ENCODE peak calls at places on chromosomes 7 and 10, in six cellular contexts. D is NCI-H2081, F is psoas muscle, S is AG20443, V is RWPE1, T is frontal cortex. X is an unnamed sample.

GRCh38 chr10:43194861-43195260 is 56.6 kb downstream of the CSGALNACT2 start:
- DNase-seq in D (no peak), F (peak), S (peak), V (no peak), T (peak), X (no peak)

GRCh38 chr10:88980836-88981235 is 9.8 kb upstream of the FAS start:
- DNase-seq in D (no peak), F (no peak), S (no peak), V (no peak), T (no peak), X (no peak)

GRCh38 chr10:94288361-94289116 is 74.2 kb downstream of the NOC3L start:
- DNase-seq in D (no peak), F (no peak), S (no peak), V (no peak), T (no peak), X (no peak)

GRCh38 chr10:7948601-7949000 is 105.9 kb upstream of the GATA3 start:
- DNase-seq in D (no peak), F (no peak), S (no peak), V (no peak), T (no peak), X (no peak)

GRCh38 chr7:142714375-142714774 is 34.9 kb upstream of the PRSS1 start:
- DNase-seq in D (peak), F (no peak), S (no peak), V (no peak), T (no peak), X (no peak)

GRCh38 chr10:129193148-129193547 is 273.9 kb upstream of the MGMT start:
- DNase-seq in D (no peak), F (peak), S (peak), V (no peak), T (no peak), X (no peak)

GRCh38 chr10:46525177-46525823 is 31.2 kb downstream of the GPRIN2 start:
- DNase-seq in D (no peak), F (peak), S (peak), V (peak), T (no peak), X (no peak)

GRCh38 chr7:26944959-26945358 is 80.6 kb upstream of the SKAP2 start:
- DNase-seq in D (no peak), F (no peak), S (no peak), V (no peak), T (no peak), X (no peak)

GRCh38 chr7:137563986-137564385 is 220.5 kb upstream of the PTN start:
- DNase-seq in D (no peak), F (no peak), S (no peak), V (no peak), T (no peak), X (no peak)

GRCh38 chr7:128932862-128933821 is 4.6 kb upstream of the IRF5 start:
- DNase-seq in D (no peak), F (peak), S (no peak), V (no peak), T (no peak), X (peak)

GRCh38 chr10:88886557-88886956 is 6.5 kb downstream of the STAMBPL1 start:
- DNase-seq in D (no peak), F (no peak), S (no peak), V (no peak), T (no peak), X (no peak)

GRCh38 chr7:42666994-42667393 is 244.9 kb downstream of the C7orf25 start:
- DNase-seq in D (no peak), F (no peak), S (no peak), V (no peak), T (no peak), X (no peak)

GRCh38 chr10:92420554-92421275 is 129.7 kb downstream of the MARCHF5 start:
- DNase-seq in D (no peak), F (no peak), S (no peak), V (no peak), T (no peak), X (no peak)

GRCh38 chr7:152568972-152569371 is 107.0 kb downstream of the XRCC2 start:
- DNase-seq in D (no peak), F (no peak), S (no peak), V (no peak), T (no peak), X (no peak)

GRCh38 chr7:40810274-40810673 is 675.5 kb downstream of the SUGCT start:
- DNase-seq in D (no peak), F (no peak), S (no peak), V (no peak), T (no peak), X (no peak)

GRCh38 chr10:107081644-107082043 is 82.9 kb downstream of the SORCS1 start:
- DNase-seq in D (no peak), F (no peak), S (no peak), V (no peak), T (no peak), X (no peak)

GRCh38 chr7:7271094-7271874 is 88.9 kb downstream of the C1GALT1 start:
- DNase-seq in D (no peak), F (no peak), S (no peak), V (no peak), T (no peak), X (no peak)

GRCh38 chr10:126166797-126167196 is 221.5 kb downstream of the ADAM12 start:
- DNase-seq in D (no peak), F (no peak), S (no peak), V (no peak), T (no peak), X (no peak)

GRCh38 chr10:124917939-124918830 is 23.7 kb upstream of the ZRANB1 start:
- DNase-seq in D (no peak), F (no peak), S (peak), V (peak), T (no peak), X (no peak)

GRCh38 chr7:93011351-93012294 is 106.2 kb downstream of the SAMD9 start:
- DNase-seq in D (no peak), F (no peak), S (peak), V (peak), T (no peak), X (no peak)

GRCh38 chr10:12334186-12334530 is 15.2 kb upstream of the CAMK1D start:
- DNase-seq in D (no peak), F (no peak), S (no peak), V (no peak), T (no peak), X (no peak)

GRCh38 chr10:25820496-25821415 is 113.3 kb upstream of the MYO3A start:
- DNase-seq in D (peak), F (no peak), S (no peak), V (no peak), T (no peak), X (peak)

GRCh38 chr10:92714152-92714836 is 24.5 kb downstream of the HHEX start:
- DNase-seq in D (no peak), F (no peak), S (no peak), V (no peak), T (no peak), X (no peak)

GRCh38 chr10:123514996-123515395 is 151.2 kb upstream of the GPR26 start:
- DNase-seq in D (no peak), F (no peak), S (no peak), V (no peak), T (no peak), X (no peak)

X was measured in C1 segment of cervical spinal cord.